ENCODE peak calls at places on chromosomes 13 and 19, in seven cellular contexts. H is bronchial epithelial cell, C is tibial artery, R is astrocyte of the spinal cord, D is cardiac muscle cell, Q is choroid plexus epithelial cell, Y is foreskin fibroblast. T is an unnamed sample.

GRCh38 chr13:62407871-62408270 is 992.2 kb upstream of the PCDH20 start:
- DNase-seq in R (no peak), Q (no peak), H (no peak), C (no peak), Y (no peak), D (no peak), T (no peak)

GRCh38 chr13:24692541-24692940 is 12.3 kb downstream of the ATP12A start:
- DNase-seq in R (peak; percentile 73), C (peak; percentile 71), H (no peak), D (no peak), Q (peak; percentile 82), Y (peak; percentile 13), T (no peak)

GRCh38 chr19:18053571-18054219 is 33.0 kb downstream of the IL12RB1 start:
- DNase-seq in Q (peak; percentile 56), H (no peak), C (no peak), D (no peak), Y (peak; percentile 55), R (no peak), T (no peak)

GRCh38 chr19:10260141-10260584 is 8.1 kb downstream of the MRPL4 start:
- DNase-seq in R (no peak), C (no peak), D (no peak), Q (no peak), Y (no peak), H (peak; percentile 95), T (peak; percentile 95)

GRCh38 chr13:107644136-107644535 is 571.2 kb downstream of the LIG4 start:
- DNase-seq in R (no peak), Q (no peak), D (no peak), C (no peak), Y (no peak), H (no peak), T (no peak)

GRCh38 chr13:40776681-40777165 is 5.7 kb upstream of the MRPS31 start:
- DNase-seq in Q (peak; percentile 68), C (no peak), H (peak; percentile 58), R (peak; percentile 40), Y (no peak), D (no peak), T (peak; percentile 26)

GRCh38 chr19:6221878-6222746 is 57.7 kb downstream of the MLLT1 start:
- DNase-seq in Q (no peak), H (no peak), R (no peak), C (no peak), Y (no peak), D (no peak), T (no peak)

GRCh38 chr13:77300176-77301141 is 26.4 kb downstream of the MYCBP2 start:
- DNase-seq in H (peak; percentile 63), Y (peak; percentile 59), C (no peak), Q (peak; percentile 89), D (no peak), R (peak; percentile 66), T (peak; percentile 31)

GRCh38 chr19:39771751-39772150 is 6.9 kb upstream of the LEUTX start:
- DNase-seq in C (no peak), Y (no peak), Q (no peak), D (no peak), H (no peak), R (no peak), T (no peak)

GRCh38 chr19:6551607-6552450 is 21.0 kb downstream of the TNFSF9 start:
- DNase-seq in H (no peak), C (no peak), Y (no peak), Q (no peak), R (no peak), D (peak; percentile 72), T (no peak)

GRCh38 chr19:13881231-13881691 is 4.3 kb downstream of the NANOS3 start:
- DNase-seq in Q (peak; percentile 44), R (peak; percentile 45), C (no peak), H (no peak), Y (no peak), D (peak; percentile 32), T (no peak)

GRCh38 chr19:46610851-46611770 is 10.0 kb downstream of the CALM3 start:
- DNase-seq in D (no peak), H (no peak), R (peak; percentile 56), Y (no peak), Q (peak; percentile 53), C (peak; percentile 60), T (no peak)

GRCh38 chr19:56177564-56178243 is 1.9 kb downstream of the GALP start:
- DNase-seq in H (no peak), C (no peak), Q (no peak), Y (no peak), R (no peak), D (no peak), T (no peak)

GRCh38 chr13:77328819-77329132 is 1.9 kb upstream of the MYCBP2 start:
- DNase-seq in C (no peak), Q (no peak), R (no peak), D (no peak), Y (no peak), H (no peak), T (no peak)

GRCh38 chr13:42284068-42284467 is 12.1 kb downstream of the AKAP11 start:
- DNase-seq in H (no peak), C (no peak), D (no peak), R (no peak), Y (no peak), Q (no peak), T (no peak)

GRCh38 chr13:32917504-32917903 is 98.7 kb upstream of the KL start:
- DNase-seq in D (no peak), Y (no peak), Q (no peak), R (no peak), C (no peak), H (peak; percentile 59), T (no peak)

GRCh38 chr19:17289489-17289888 is 7.8 kb downstream of the ANKLE1 start:
- DNase-seq in H (peak; percentile 57), C (no peak), Q (peak; percentile 95), Y (peak; percentile 85), D (peak; percentile 92), R (peak; percentile 89), T (no peak)

GRCh38 chr19:12574036-12574435 is 22.8 kb upstream of the ZNF564 start:
- DNase-seq in Y (no peak), Q (no peak), H (no peak), C (no peak), R (no peak), D (no peak), T (no peak)

GRCh38 chr19:10868872-10869547 is 2.3 kb upstream of the CARM1 start:
- DNase-seq in H (no peak), R (no peak), C (no peak), D (no peak), Y (no peak), Q (no peak), T (no peak)

GRCh38 chr19:21566073-21566472 is 60.7 kb downstream of the ZNF429 start:
- DNase-seq in R (no peak), C (no peak), D (no peak), Q (no peak), H (peak; percentile 44), Y (no peak), T (no peak)

GRCh38 chr13:25762288-25762687 is 289.5 kb downstream of the SHISA2 start:
- DNase-seq in R (no peak), H (no peak), Q (no peak), C (no peak), Y (no peak), D (no peak), T (no peak)

GRCh38 chr19:11979527-11979926 is 14.7 kb downstream of the ZNF763 start:
- DNase-seq in Q (no peak), R (no peak), Y (no peak), D (no peak), H (no peak), C (no peak), T (no peak)

GRCh38 chr13:101152184-101152583 is 264.1 kb downstream of the NALCN start:
- DNase-seq in D (peak; percentile 35), Y (peak; percentile 26), R (no peak), H (no peak), Q (no peak), C (no peak), T (no peak)

GRCh38 chr19:40982594-40983101 is 8.4 kb upstream of the CYP2B6 start:
- DNase-seq in C (no peak), H (peak; percentile 14), Q (peak; percentile 11), D (no peak), R (no peak), Y (peak; percentile 25), T (peak; percentile 18)

DNA sequence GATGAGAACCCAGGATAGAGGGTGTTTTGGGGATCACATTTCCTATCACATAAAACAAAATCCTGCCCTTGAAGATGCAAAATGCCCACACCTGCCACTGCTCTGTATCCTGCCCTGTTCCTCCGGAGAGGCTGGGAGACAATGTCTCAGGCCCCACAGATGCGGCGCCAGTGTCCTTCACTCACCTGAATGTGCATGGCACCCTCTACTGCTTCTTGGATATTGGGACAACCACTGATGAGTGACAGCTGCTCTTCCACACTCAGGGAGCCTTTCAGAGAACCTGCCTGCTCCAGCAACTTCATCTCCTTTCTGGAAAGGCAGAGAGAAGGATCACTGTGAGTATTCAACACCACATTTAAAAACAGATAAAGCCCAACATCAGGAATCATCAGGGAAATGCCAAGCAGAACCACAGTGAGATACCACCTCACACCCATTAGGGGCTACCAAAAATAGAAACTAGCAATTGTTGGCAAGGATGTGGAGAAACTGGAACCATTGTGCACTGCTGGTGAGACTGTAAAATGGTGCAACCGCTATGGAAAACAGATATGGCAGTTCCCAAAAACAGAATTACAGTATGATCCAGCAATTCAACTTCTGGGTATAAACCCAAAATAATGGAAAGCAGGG is 36.4 kb downstream of the CRYL1 start:
- DNase-seq in H (peak; percentile 45), C (no peak), Y (no peak), R (no peak), Q (peak; percentile 63), D (no peak), T (no peak)
- TF ChIP-seq CTCF in H (peak; percentile 77), C (peak; percentile 15), Y (no peak), R (no peak), Q (peak; percentile 76), D (no peak), T (no peak)

GRCh38 chr19:55088543-55089265 is 13.0 kb downstream of the EPS8L1 start:
- DNase-seq in H (peak; percentile 41), D (peak; percentile 76), Y (peak; percentile 36), C (no peak), Q (peak; percentile 70), R (peak; percentile 61), T (peak; percentile 28)
- TF ChIP-seq CTCF in H (peak; percentile 62), D (peak; percentile 57), Y (peak; percentile 40), C (peak; percentile 85), Q (peak; percentile 74), R (peak; percentile 71), T (peak; percentile 65)

GRCh38 chr19:43432866-43433673 is 18.4 kb downstream of the TEX101 start:
- DNase-seq in Y (peak; percentile 33), Q (peak; percentile 70), D (peak; percentile 72), C (no peak), H (peak; percentile 52), R (peak; percentile 47), T (peak; percentile 60)
- TF ChIP-seq CTCF in Y (peak; percentile 90), Q (peak; percentile 94), D (peak; percentile 89), C (peak; percentile 65), H (peak; percentile 93), R (peak; percentile 86), T (peak; percentile 92)

GRCh38 chr13:43911871-43912270 is 32.2 kb downstream of the LACC1 start:
- DNase-seq in C (no peak), H (no peak), Q (no peak), D (no peak), Y (no peak), R (no peak), T (no peak)

GRCh38 chr13:43911283-43911682 is 31.6 kb downstream of the LACC1 start:
- DNase-seq in H (no peak), R (no peak), Q (no peak), D (peak; percentile 19), Y (no peak), C (no peak), T (no peak)

GRCh38 chr13:43905435-43906031 is 25.8 kb downstream of the LACC1 start:
- DNase-seq in H (peak; percentile 68), Y (peak; percentile 41), Q (peak; percentile 86), R (peak; percentile 82), C (no peak), D (peak; percentile 75), T (peak; percentile 48)

GRCh38 chr13:43908156-43909126 is 28.7 kb downstream of the LACC1 start:
- DNase-seq in Q (peak; percentile 90), D (peak; percentile 61), H (peak; percentile 88), R (peak; percentile 90), C (no peak), Y (peak; percentile 18), T (peak; percentile 61)
- TF ChIP-seq CTCF in Q (peak; percentile 47), D (peak; percentile 47), H (peak; percentile 34), R (peak; percentile 22), C (peak; percentile 52), Y (peak; percentile 27), T (peak; percentile 51)

T was measured in mammary epithelial cell.